ENCODE peak calls at places on chromosomes 7 and 10, in four cellular contexts. One of them, this sample, is unnamed.
A peak's percentile ranks its signal among the peaks of the same experiment; 100 is the strongest.

GRCh38 chr7:154577141-154577540 is 425.8 kb downstream of the PAXIP1 start:
- DNase-seq in IMR-90: no peak
- DNase-seq in mesendoderm: no peak
- DNase-seq in mesenchymal stem cell: no peak
- DNase-seq in this sample: no peak

GRCh38 chr10:6351540-6351939 is 148.8 kb downstream of the PFKFB3 start:
- DNase-seq in mesenchymal stem cell: no peak
- DNase-seq in mesendoderm: no peak
- DNase-seq in IMR-90: no peak
- DNase-seq in this sample: no peak

GRCh38 chr10:71921319-71922027 is 42.7 kb upstream of the CHST3 start:
- DNase-seq in IMR-90: no peak
- DNase-seq in mesendoderm: peak; percentile 45
- DNase-seq in mesenchymal stem cell: peak; percentile 50
- DNase-seq in this sample: no peak

GRCh38 chr10:557792-558328 is 131.6 kb downstream of the DIP2C start:
- DNase-seq in IMR-90: no peak
- DNase-seq in mesendoderm: peak; percentile 37
- DNase-seq in mesenchymal stem cell: peak; percentile 23
- DNase-seq in this sample: no peak

GRCh38 chr7:157096286-157097055 is 42.3 kb upstream of the UBE3C start:
- DNase-seq in IMR-90: no peak
- DNase-seq in mesenchymal stem cell: no peak
- DNase-seq in mesendoderm: no peak
- DNase-seq in this sample: no peak

GRCh38 chr7:112193915-112194502 is 12.2 kb downstream of the DOCK4 start:
- DNase-seq in IMR-90: no peak
- DNase-seq in mesendoderm: no peak
- DNase-seq in mesenchymal stem cell: no peak
- DNase-seq in this sample: no peak

GRCh38 chr7:128954830-128955797 is 17.4 kb downstream of the IRF5 start:
- DNase-seq in IMR-90: peak; percentile 80
- DNase-seq in mesenchymal stem cell: no peak
- DNase-seq in mesendoderm: no peak
- DNase-seq in this sample: no peak

GRCh38 chr10:62183857-62184805 is 84.5 kb downstream of the RTKN2 start:
- DNase-seq in mesendoderm: no peak
- DNase-seq in mesenchymal stem cell: no peak
- DNase-seq in IMR-90: no peak
- DNase-seq in this sample: no peak

GRCh38 chr7:118312966-118313365 is 88.5 kb downstream of the ANKRD7 start:
- DNase-seq in mesendoderm: no peak
- DNase-seq in IMR-90: no peak
- DNase-seq in mesenchymal stem cell: peak; percentile 43
- DNase-seq in this sample: no peak

GRCh38 chr7:46139079-46139478 is 218.0 kb upstream of the IGFBP3 start:
- DNase-seq in mesenchymal stem cell: peak; percentile 48
- DNase-seq in IMR-90: peak; percentile 90
- DNase-seq in mesendoderm: peak; percentile 85
- DNase-seq in this sample: no peak

GRCh38 chr10:11551915-11552602 is 59.4 kb downstream of the USP6NL start:
- DNase-seq in IMR-90: peak; percentile 97
- DNase-seq in mesendoderm: peak; percentile 56
- DNase-seq in mesenchymal stem cell: peak; percentile 90
- DNase-seq in this sample: no peak

GRCh38 chr7:117995850-117996650 is 122.8 kb upstream of the CTTNBP2 start:
- DNase-seq in IMR-90: peak; percentile 5
- DNase-seq in mesendoderm: no peak
- DNase-seq in mesenchymal stem cell: no peak
- DNase-seq in this sample: no peak

GRCh38 chr7:159142730-159143129 is 1.9 kb downstream of the VIPR2 start:
- DNase-seq in mesendoderm: no peak
- DNase-seq in IMR-90: no peak
- DNase-seq in mesenchymal stem cell: no peak
- DNase-seq in this sample: no peak

GRCh38 chr7:7176421-7177043 is 5.8 kb upstream of the C1GALT1 start:
- DNase-seq in mesenchymal stem cell: peak; percentile 85
- DNase-seq in mesendoderm: peak; percentile 81
- DNase-seq in IMR-90: peak; percentile 91
- DNase-seq in this sample: peak; percentile 45

GRCh38 chr7:27961255-27961654 is 219.3 kb downstream of the JAZF1 start:
- DNase-seq in mesenchymal stem cell: peak; percentile 20
- DNase-seq in mesendoderm: no peak
- DNase-seq in IMR-90: peak; percentile 47
- DNase-seq in this sample: no peak

GRCh38 chr7:151888716-151889115 is 11.8 kb upstream of the PRKAG2 start:
- DNase-seq in mesendoderm: no peak
- DNase-seq in IMR-90: no peak
- DNase-seq in mesenchymal stem cell: no peak
- DNase-seq in this sample: no peak

GRCh38 chr10:58475322-58476277 is 37.1 kb upstream of the BICC1 start:
- DNase-seq in IMR-90: peak; percentile 67
- DNase-seq in mesendoderm: peak; percentile 33
- DNase-seq in mesenchymal stem cell: peak; percentile 15
- DNase-seq in this sample: no peak

GRCh38 chr7:37495574-37496184 is 47.0 kb upstream of the ELMO1 start:
- DNase-seq in mesenchymal stem cell: peak; percentile 55
- DNase-seq in mesendoderm: peak; percentile 52
- DNase-seq in IMR-90: peak; percentile 13
- DNase-seq in this sample: no peak

GRCh38 chr7:20260219-20260618 is 43.0 kb upstream of the MACC1 start:
- DNase-seq in mesenchymal stem cell: no peak
- DNase-seq in IMR-90: peak; percentile 48
- DNase-seq in mesendoderm: no peak
- DNase-seq in this sample: no peak

GRCh38 chr10:61456095-61456789 is 3.1 kb upstream of the TMEM26 start:
- DNase-seq in mesenchymal stem cell: peak; percentile 22
- DNase-seq in mesendoderm: no peak
- DNase-seq in IMR-90: peak; percentile 23
- DNase-seq in this sample: no peak

GRCh38 chr7:130380121-130380860 is at the start of gene CPA1:
- DNase-seq in mesenchymal stem cell: no peak
- DNase-seq in mesendoderm: no peak
- DNase-seq in IMR-90: no peak
- DNase-seq in this sample: no peak

GRCh38 chr7:157233677-157234076 is 95.0 kb downstream of the UBE3C start:
- DNase-seq in mesendoderm: no peak
- DNase-seq in IMR-90: peak; percentile 12
- DNase-seq in mesenchymal stem cell: no peak
- DNase-seq in this sample: no peak

GRCh38 chr7:6476596-6477374 is 29.0 kb upstream of the DAGLB start:
- DNase-seq in mesendoderm: no peak
- DNase-seq in mesenchymal stem cell: no peak
- DNase-seq in IMR-90: no peak
- DNase-seq in this sample: no peak

DNA sequence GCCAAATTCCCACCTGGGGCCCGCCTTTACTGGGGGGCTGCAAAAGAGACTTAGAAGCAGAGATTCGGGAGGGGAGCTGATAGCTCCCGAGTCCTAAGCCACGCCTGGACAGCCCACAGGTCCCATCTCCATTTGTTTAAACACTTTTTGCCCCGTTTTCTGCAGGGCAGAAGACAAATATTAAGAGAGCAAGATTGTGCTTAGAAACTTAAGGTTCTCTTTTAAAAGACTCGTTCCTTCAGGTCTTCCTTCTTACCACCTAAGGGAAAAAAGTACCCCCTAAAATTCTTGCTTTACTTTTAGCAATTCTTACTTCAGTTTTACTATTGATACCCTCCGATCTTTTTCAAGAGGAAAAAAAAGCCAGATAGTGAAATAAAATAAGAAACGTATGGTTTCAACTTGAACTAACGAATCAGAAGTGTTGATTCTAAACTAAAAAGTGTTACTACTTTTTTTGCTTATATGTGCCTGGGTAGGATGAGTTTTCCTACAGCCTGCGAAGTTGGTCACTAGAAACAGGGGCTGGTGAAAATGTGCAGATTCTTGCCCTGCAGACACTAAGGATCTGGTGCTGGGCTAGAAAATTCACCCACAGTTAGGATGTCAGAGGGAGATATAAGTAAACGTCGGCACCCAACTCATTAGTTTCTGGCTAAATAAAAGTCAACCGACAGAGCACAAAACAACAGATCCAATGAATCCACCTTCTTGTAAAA is 298.8 kb upstream of the NFE2L3 start:
- DNase-seq in IMR-90: no peak
- DNase-seq in mesendoderm: no peak
- DNase-seq in mesenchymal stem cell: peak; percentile 41
- DNase-seq in this sample: no peak
- H3K79me1 ChIP-seq in IMR-90: no peaks in the 10 kb centered on the region
- H3K79me1 ChIP-seq in mesendoderm: no peaks in the 10 kb centered on the region
- H3K79me1 ChIP-seq in mesenchymal stem cell: no peaks in the 10 kb centered on the region
- H3K79me1 ChIP-seq in this sample: no peaks in the 10 kb centered on the region

DNA sequence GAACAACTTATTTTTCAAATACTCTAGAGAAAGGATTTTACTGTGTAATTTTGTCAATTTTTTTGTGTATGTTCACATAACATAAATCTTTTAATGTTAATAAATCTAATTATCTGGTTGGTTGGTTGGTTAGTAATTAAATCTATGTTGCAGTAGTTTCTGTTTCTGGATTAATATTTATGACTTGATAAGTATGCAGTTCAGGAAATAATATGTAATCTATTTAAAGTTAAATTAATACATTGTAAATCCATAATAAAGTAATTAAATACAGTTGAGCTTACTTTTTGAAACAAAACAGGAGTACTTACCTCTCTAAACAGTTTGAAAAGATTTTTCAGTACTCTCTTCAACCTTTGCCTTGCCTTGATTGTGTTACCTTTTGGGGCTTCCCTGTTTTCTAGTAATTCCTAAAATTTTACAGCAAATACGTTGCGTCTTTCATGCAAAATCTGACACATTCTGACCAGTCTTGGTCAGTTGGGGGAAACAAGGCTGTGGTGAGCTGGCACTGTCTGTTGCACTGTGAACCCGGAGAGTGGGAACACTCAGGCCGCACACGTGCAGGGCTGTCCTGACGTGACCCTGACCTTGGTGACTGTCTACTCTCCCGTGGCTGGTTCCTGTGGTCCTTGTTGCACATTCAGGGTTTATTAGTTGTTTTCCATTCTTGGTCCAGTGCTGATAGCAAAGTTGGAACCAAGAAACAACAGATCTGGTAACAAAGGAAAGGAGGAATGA is 45.6 kb upstream of the FGL2 start:
- DNase-seq in mesenchymal stem cell: no peak
- DNase-seq in IMR-90: no peak
- DNase-seq in mesendoderm: no peak
- DNase-seq in this sample: no peak
- H3K4me1 ChIP-seq in mesenchymal stem cell: peaks cover 2% of the 10 kb centered on the region
- H3K4me1 ChIP-seq in IMR-90: peaks cover 12% of the 10 kb centered on the region
- H3K4me1 ChIP-seq in mesendoderm: no peaks in the 10 kb centered on the region
- H3K4me1 ChIP-seq in this sample: peaks cover 3% of the 10 kb centered on the region

DNA sequence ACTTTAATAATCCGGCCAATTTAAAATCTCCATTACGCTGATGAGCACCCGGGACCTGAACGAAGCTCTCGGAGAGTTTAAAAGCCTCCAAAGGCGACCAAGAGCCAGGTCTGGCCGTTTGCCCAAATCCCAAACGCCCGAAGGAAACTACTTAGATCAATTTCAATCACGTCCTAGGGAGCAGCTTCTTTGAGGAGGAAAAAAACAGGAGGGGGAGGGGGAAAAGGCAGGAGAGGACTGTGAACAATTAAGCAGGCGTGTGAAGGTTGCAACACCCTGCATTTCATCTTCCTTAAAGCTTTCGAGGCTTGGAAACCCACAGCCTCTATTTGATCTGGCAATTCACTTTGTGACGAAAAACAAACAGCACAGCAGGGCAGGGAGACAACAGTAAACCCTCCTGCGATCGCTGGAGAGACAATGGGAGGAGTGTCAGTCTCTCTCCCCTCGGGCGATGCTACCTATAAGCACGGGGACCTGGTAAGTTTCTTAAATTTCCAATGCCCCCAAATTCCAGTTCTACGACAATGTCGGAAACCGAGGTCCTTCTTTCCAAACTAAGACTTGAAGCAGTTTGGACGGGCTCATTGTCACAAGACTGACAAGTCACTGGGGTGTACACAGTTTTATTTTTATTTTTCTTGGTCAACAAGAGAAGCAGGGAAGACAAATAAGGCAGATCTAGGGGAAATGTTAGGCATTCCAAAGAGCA is 1.1 kb downstream of the KLF6 start:
- DNase-seq in IMR-90: peak; percentile 61
- DNase-seq in mesenchymal stem cell: peak; percentile 70
- DNase-seq in mesendoderm: peak; percentile 94
- DNase-seq in this sample: peak; percentile 75
- H3K79me1 ChIP-seq in IMR-90: peaks cover 3% of the 10 kb centered on the region
- H3K79me1 ChIP-seq in mesenchymal stem cell: no peaks in the 10 kb centered on the region
- H3K79me1 ChIP-seq in mesendoderm: peaks cover 22% of the 10 kb centered on the region
- H3K79me1 ChIP-seq in this sample: peaks cover 9% of the 10 kb centered on the region

GRCh38 chr7:78850093-78850740 is 603.2 kb downstream of the MAGI2 start:
- DNase-seq in mesendoderm: no peak
- DNase-seq in mesenchymal stem cell: no peak
- DNase-seq in IMR-90: no peak
- DNase-seq in this sample: no peak
- H3K4me1 ChIP-seq in mesendoderm: no peaks in the 10 kb centered on the region
- H3K4me1 ChIP-seq in mesenchymal stem cell: no peaks in the 10 kb centered on the region
- H3K4me1 ChIP-seq in IMR-90: no peaks in the 10 kb centered on the region
- H3K4me1 ChIP-seq in this sample: no peaks in the 10 kb centered on the region

DNA sequence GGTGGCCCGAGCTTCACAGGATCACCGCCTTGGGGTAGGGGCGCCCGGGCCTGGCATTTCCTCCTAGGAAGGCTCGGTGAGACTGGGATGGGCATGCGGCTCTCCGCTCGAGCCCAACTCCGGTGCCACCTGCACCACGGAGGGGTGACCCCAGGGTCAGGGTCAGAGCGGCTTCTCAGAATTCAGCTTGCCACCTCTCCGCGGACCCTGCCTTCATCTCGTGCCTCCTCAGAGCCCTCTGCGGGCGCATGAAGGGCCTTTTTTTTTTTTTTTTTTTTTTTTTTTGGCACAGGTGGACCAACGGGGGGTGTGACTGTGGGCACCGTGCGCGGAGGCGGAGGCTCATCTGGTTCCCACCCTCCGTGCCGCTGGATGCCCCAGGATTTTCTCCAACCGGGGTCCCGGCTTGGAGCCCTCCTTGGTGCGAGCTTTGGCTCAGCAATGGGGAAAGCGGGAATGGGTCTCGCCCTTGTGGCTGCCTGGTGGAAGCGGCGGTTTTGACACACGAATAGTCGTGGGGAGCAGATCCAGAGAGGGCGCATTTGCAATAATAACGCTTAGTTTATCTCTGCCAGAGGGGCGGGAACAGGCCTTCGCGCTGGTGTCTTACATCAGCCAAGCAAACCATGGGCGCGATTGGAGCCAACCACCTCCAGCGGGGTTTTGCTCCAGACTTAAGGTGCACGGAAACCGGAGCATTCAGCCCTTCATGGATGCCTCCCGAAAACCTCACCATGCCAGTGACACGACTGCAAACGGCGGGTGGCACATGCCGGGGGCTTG is 5.0 kb upstream of the TNRC18 start:
- DNase-seq in IMR-90: peak; percentile 90
- DNase-seq in mesenchymal stem cell: peak; percentile 95
- DNase-seq in mesendoderm: peak; percentile 76
- DNase-seq in this sample: no peak
- H3K79me1 ChIP-seq in IMR-90: peaks cover 7% of the 10 kb centered on the region
- H3K79me1 ChIP-seq in mesenchymal stem cell: peaks cover 21% of the 10 kb centered on the region
- H3K79me1 ChIP-seq in mesendoderm: peaks cover 2% of the 10 kb centered on the region
- H3K79me1 ChIP-seq in this sample: peaks cover 26% of the 10 kb centered on the region

DNA sequence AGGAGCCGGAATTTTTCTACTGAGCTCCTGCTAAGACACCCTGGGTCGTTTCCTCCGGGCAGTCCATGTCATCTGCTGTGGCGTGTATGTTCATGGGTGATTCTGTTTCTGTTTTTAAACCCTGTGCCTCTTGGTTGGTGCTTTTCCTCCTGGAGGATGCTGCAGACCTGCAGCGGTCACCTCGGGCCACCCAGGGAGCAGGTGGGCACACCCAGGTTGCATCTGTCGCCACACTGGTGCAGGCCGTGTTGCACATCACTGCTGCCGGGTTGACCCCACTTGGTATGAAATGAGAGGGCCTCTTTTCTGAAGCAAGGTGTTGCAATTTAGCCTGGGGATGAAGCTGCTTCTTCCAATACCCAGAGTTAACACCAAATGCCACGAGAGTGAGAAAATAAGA is 127.2 kb downstream of the CUX1 start:
- DNase-seq in mesenchymal stem cell: no peak
- DNase-seq in mesendoderm: no peak
- DNase-seq in IMR-90: no peak
- DNase-seq in this sample: no peak
- H3K4me1 ChIP-seq in mesenchymal stem cell: peaks cover 27% of the 10 kb centered on the region
- H3K4me1 ChIP-seq in mesendoderm: peaks cover 17% of the 10 kb centered on the region
- H3K4me1 ChIP-seq in IMR-90: peaks cover 24% of the 10 kb centered on the region
- H3K4me1 ChIP-seq in this sample: peaks cover 12% of the 10 kb centered on the region